ENCODE peak calls at places on chromosomes 13 and 19, in nine cellular contexts. W, R, H, Y, Z, G, E, F and V are unnamed samples.

GRCh38 chr13:98664047-98664446 is 87.1 kb upstream of the STK24 start:
- DNase-seq in H (peak), F (peak), Y (no peak), W (no peak), Z (no peak), G (no peak), R (peak), E (peak), V (no peak)

GRCh38 chr19:5086725-5087439 is 118.0 kb downstream of the KDM4B start:
- DNase-seq in H (no peak), Z (no peak), E (no peak), R (no peak), W (no peak), G (peak), Y (no peak), F (no peak), V (no peak)

GRCh38 chr19:41792513-41793413 is 3.6 kb upstream of the CEACAM3 start:
- DNase-seq in R (peak), H (peak), G (peak), Z (peak), E (peak), W (peak), Y (peak), F (peak), V (no peak)

GRCh38 chr19:11480927-11481776 is at the start of gene ELAVL3:
- DNase-seq in F (no peak), H (no peak), R (no peak), G (no peak), E (no peak), Z (no peak), Y (no peak), W (no peak), V (no peak)

GRCh38 chr19:46015961-46016425 is 6.9 kb downstream of the PGLYRP1 start:
- DNase-seq in H (no peak), Y (no peak), W (no peak), R (no peak), F (no peak), Z (no peak), G (peak), E (no peak), V (no peak)

GRCh38 chr13:113728571-113729054 is 30.4 kb upstream of the TMEM255B start:
- DNase-seq in E (no peak), G (peak), W (no peak), H (no peak), Z (no peak), Y (no peak), F (no peak), R (no peak), V (no peak)

GRCh38 chr13:46614582-46614981 is 61.6 kb downstream of the LRCH1 start:
- DNase-seq in W (no peak), F (peak), H (peak), R (peak), E (peak), G (no peak), Y (no peak), Z (peak), V (no peak)

GRCh38 chr19:18518639-18519038 is 3.2 kb downstream of the ELL start:
- DNase-seq in G (no peak), F (no peak), W (no peak), R (no peak), Z (no peak), H (no peak), Y (no peak), E (no peak), V (no peak)

GRCh38 chr19:45494261-45494916 is 2.5 kb downstream of the RTN2 start:
- DNase-seq in Y (no peak), W (no peak), E (no peak), G (no peak), F (no peak), H (no peak), Z (no peak), R (no peak), V (no peak)

GRCh38 chr19:17090501-17091074 is 15.0 kb downstream of the MYO9B start:
- DNase-seq in W (no peak), Z (peak), G (no peak), F (peak), E (no peak), H (peak), R (peak), Y (peak), V (no peak)

GRCh38 chr19:50933640-50934039 is 19.2 kb downstream of the KLK5 start:
- DNase-seq in G (no peak), R (peak), Z (peak), F (peak), E (peak), Y (no peak), H (peak), W (no peak), V (no peak)

GRCh38 chr13:76245920-76246319 is 609.8 kb downstream of the LMO7 start:
- DNase-seq in Z (no peak), R (no peak), F (no peak), H (no peak), Y (no peak), E (no peak), G (no peak), W (no peak), V (no peak)

GRCh38 chr19:45863840-45864628 is at the start of gene FOXA3:
- DNase-seq in E (no peak), W (peak), H (peak), Z (peak), G (peak), R (peak), F (no peak), Y (peak), V (no peak)

GRCh38 chr13:53028637-53029121 is at the start of gene OLFM4:
- DNase-seq in E (no peak), F (no peak), Z (no peak), H (no peak), W (no peak), G (no peak), Y (no peak), R (no peak), V (no peak)

GRCh38 chr19:22545751-22546150 is 88.4 kb upstream of the ZNF492 start:
- DNase-seq in R (peak), G (peak), H (peak), Z (no peak), Y (peak), E (no peak), W (peak), F (no peak), V (peak)

GRCh38 chr19:10317045-10317856 is 1.4 kb upstream of the FDX2 start:
- DNase-seq in W (no peak), F (no peak), R (no peak), G (no peak), Y (no peak), Z (no peak), H (no peak), E (no peak), V (no peak)

GRCh38 chr19:55642153-55643002 is 1.1 kb upstream of the ZNF581 start:
- DNase-seq in Y (peak), Z (peak), R (peak), W (peak), F (no peak), G (peak), H (no peak), E (peak), V (peak)

GRCh38 chr19:38224014-38224862 is at the start of gene DPF1:
- DNase-seq in E (peak), Z (peak), F (peak), W (peak), Y (no peak), G (peak), R (peak), H (peak), V (no peak)

GRCh38 chr13:42274386-42275097 is 2.6 kb downstream of the AKAP11 start:
- DNase-seq in G (peak), H (no peak), Y (no peak), W (no peak), E (no peak), F (no peak), Z (no peak), R (no peak), V (no peak)
- H3K4me3 ChIP-seq in G (no peak), H (no peak), Y (no peak), W (no peak), E (peak), F (no peak), Z (no peak), R (no peak), V (no peak)

GRCh38 chr19:2045501-2046045 is 5.5 kb downstream of the MKNK2 start:
- DNase-seq in Y (peak), R (no peak), W (peak), E (no peak), H (no peak), G (peak), F (no peak), Z (no peak), V (no peak)

GRCh38 chr19:2043269-2043641 is 7.8 kb downstream of the MKNK2 start:
- DNase-seq in Z (no peak), Y (peak), E (no peak), F (no peak), W (no peak), G (peak), H (no peak), R (no peak), V (peak)

GRCh38 chr19:2042485-2043268 is 8.4 kb downstream of the MKNK2 start:
- DNase-seq in F (no peak), Z (no peak), G (peak), W (peak), E (no peak), H (no peak), R (no peak), Y (peak), V (peak)

GRCh38 chr19:2044709-2045500 is 6.1 kb downstream of the MKNK2 start:
- DNase-seq in E (no peak), Z (no peak), Y (peak), G (no peak), W (no peak), F (no peak), R (no peak), H (no peak), V (no peak)

DNA sequence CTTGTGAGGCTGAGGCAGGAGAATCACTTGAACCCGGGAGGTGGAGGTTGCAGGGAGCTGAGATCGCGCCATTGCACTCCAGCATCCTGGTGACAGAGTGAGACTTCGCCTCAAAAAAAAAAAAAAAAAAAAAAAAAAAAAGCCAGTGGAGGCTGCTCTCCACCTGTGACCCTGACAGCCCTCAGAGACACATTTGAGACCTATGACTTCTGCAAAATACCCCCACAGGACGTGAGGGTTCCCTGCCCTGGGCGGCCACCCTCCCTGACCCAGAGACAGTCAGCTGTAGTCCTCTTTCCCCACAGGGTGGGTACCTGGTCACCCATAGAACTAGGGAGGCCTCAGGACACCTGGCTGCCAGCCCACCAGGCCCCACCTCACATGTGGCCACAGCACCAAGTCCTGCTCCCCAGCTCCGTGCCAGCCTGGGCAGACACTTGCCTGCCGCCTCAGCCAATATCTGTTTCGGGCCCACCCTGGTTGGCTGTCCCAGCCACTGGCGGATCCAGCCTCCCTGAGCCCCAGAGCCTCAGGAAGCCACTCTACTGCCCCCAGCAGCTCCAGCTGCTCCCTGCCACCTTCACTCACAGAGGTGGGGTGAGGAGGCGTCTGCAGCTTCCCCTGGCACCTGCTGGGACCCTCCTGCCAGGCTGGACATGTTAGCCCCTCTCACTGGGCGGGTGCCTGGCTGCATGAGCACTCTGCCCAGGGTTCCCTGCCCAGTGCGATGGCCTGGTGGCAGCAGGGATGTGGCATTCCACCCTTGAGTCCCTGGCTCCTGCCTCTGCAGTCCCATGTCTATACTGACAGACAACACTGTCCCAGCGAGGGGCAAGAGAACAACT is 7.0 kb downstream of the MKNK2 start:
- DNase-seq in G (peak), R (no peak), Y (peak), Z (no peak), W (no peak), H (no peak), F (no peak), E (no peak), V (peak)
- H3K4me3 ChIP-seq in G (no peak), R (no peak), Y (no peak), Z (no peak), W (no peak), H (no peak), F (no peak), E (no peak), V (no peak)

DNA sequence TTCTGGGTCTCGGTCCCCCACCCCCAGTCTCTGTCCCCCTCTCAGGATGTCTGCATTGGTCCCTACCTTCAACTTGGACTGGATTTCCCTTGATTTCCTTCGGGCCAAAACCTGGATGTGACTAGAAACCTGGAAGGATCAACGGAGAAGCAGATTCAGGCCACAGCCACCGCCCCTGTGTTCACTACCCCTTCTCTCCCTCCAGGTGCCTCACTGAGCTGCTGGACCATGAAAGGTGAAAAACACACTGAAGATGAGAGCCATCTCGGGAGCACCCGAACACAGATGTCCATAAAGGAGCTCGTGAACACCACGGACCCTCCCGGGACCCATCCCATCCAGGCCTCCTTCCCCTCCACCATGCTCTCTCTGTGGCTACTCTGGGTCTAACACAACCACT is 5.0 kb downstream of the TEAD2 start:
- DNase-seq in R (no peak), W (no peak), Z (no peak), Y (no peak), E (no peak), H (no peak), F (no peak), G (no peak), V (no peak)
- H3K4me3 ChIP-seq in R (no peak), W (no peak), Z (no peak), Y (no peak), E (no peak), H (no peak), F (no peak), G (no peak), V (no peak)

GRCh38 chr13:29484236-29484635 is 111.3 kb downstream of the SLC7A1 start:
- DNase-seq in G (no peak), H (no peak), W (no peak), E (no peak), Z (no peak), F (no peak), Y (no peak), R (no peak), V (no peak)

GRCh38 chr13:29483211-29483610 is 112.3 kb downstream of the SLC7A1 start:
- DNase-seq in Y (no peak), F (no peak), H (no peak), W (peak), E (no peak), Z (no peak), G (peak), R (no peak), V (no peak)

GRCh38 chr13:29481603-29482002 is 113.9 kb downstream of the SLC7A1 start:
- DNase-seq in G (no peak), H (no peak), W (no peak), Z (no peak), Y (no peak), F (no peak), E (no peak), R (no peak), V (no peak)

GRCh38 chr13:29480893-29481525 is 114.5 kb downstream of the SLC7A1 start:
- DNase-seq in F (no peak), Z (no peak), R (no peak), W (no peak), E (no peak), Y (no peak), G (no peak), H (no peak), V (no peak)

GRCh38 chr13:29482504-29482903 is 113.0 kb downstream of the SLC7A1 start:
- DNase-seq in G (no peak), F (no peak), E (no peak), Y (no peak), Z (no peak), R (no peak), W (no peak), H (no peak), V (no peak)
- H3K4me3 ChIP-seq in G (no peak), F (no peak), E (no peak), Y (no peak), Z (no peak), R (no peak), W (no peak), H (no peak), V (no peak)

DNA sequence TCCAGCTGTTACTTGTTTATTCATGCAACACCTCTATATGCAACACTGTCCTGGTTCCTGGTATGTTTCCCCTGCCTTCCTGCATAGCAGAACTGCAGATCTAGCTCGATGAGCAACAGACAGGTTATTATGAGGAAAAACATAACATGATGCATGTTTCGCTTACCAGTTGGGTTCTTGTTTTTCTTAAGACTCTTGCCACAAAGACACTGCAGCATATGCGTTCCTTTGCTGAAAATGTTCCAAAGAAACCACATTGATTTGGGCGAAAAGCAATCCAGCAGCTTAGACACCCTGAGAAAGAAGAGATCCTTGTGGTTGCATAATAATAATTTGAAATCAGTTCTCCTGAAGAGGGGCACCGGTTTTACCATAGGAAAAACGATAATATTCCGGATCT is 543 bp downstream of the FGF14 start:
- DNase-seq in R (no peak), G (no peak), W (no peak), H (peak), E (peak), F (no peak), Z (no peak), Y (no peak), V (no peak)
- H3K4me3 ChIP-seq in R (peak), G (peak), W (peak), H (peak), E (peak), F (peak), Z (no peak), Y (no peak), V (peak)

GRCh38 chr19:2079865-2080301 is 16.2 kb downstream of the MOB3A start:
- DNase-seq in R (no peak), G (no peak), Z (no peak), Y (no peak), F (no peak), W (no peak), E (no peak), H (no peak), V (no peak)
- H3K4me3 ChIP-seq in R (no peak), G (no peak), Z (no peak), Y (no peak), F (no peak), W (no peak), E (no peak), H (no peak), V (no peak)